ENCODE peak calls at places on chromosome 12, in ten cellular contexts. H is substantia nigra; A is GM12864; P is aorta; Y is pancreas; C is neural crest cell; J is tibial artery; K is GM10248; E is WTC11; Q is stimulated activated CD8-positive, alpha-beta memory T cell treated with anti-CD3 and anti-CD28 coated beads, Interleukin-2, amount 100 ng/mL, for 1 hour. R is an unnamed sample.

GRCh38 chr12:105275997-105276760 is 40.2 kb upstream of the APPL2 start:
- DNase-seq in Y (no peak), A (no peak), K (no peak), E (no peak), H (no peak), C (no peak), J (no peak), Q (no peak), P (no peak), R (no peak)

GRCh38 chr12:11884661-11885060 is 186.1 kb upstream of the BCL2L14 start:
- DNase-seq in P (no peak), H (peak), Y (no peak), A (no peak), C (no peak), J (no peak), K (no peak), E (no peak), Q (no peak), R (no peak)

GRCh38 chr12:87491598-87491997 is 537.6 kb downstream of the C12orf50 start:
- DNase-seq in K (no peak), A (no peak), Q (no peak), P (no peak), H (no peak), E (no peak), Y (no peak), J (no peak), C (no peak), R (no peak)

GRCh38 chr12:120015313-120015712 is 26.3 kb downstream of the BICDL1 start:
- DNase-seq in K (no peak), P (no peak), Y (no peak), J (no peak), A (no peak), Q (no peak), H (no peak), C (no peak), E (no peak), R (no peak)

GRCh38 chr12:76633415-76633814 is 73.8 kb upstream of the OSBPL8 start:
- DNase-seq in K (no peak), Q (no peak), Y (no peak), J (no peak), E (no peak), A (no peak), P (no peak), C (no peak), H (no peak), R (no peak)

GRCh38 chr12:104478396-104479140 is 21.8 kb downstream of the CHST11 start:
- DNase-seq in P (no peak), E (no peak), A (peak), Q (no peak), C (no peak), J (no peak), Y (no peak), K (peak), H (no peak), R (no peak)

GRCh38 chr12:104249017-104249416 is 33.4 kb downstream of the TXNRD1 start:
- DNase-seq in K (no peak), P (no peak), C (no peak), H (no peak), A (no peak), Q (no peak), E (no peak), J (no peak), Y (no peak), R (no peak)

GRCh38 chr12:64679487-64679983 is 69.2 kb downstream of the RASSF3 start:
- DNase-seq in H (no peak), Y (no peak), A (no peak), C (no peak), J (peak), K (no peak), E (no peak), Q (no peak), P (peak), R (no peak)

GRCh38 chr12:78088391-78088832 is 257.7 kb downstream of the NAV3 start:
- DNase-seq in E (no peak), K (peak), A (no peak), H (no peak), P (no peak), C (no peak), Q (no peak), J (no peak), Y (no peak), R (no peak)

GRCh38 chr12:100706029-100706428 is 88.5 kb upstream of the ANO4 start:
- DNase-seq in K (no peak), H (no peak), A (no peak), J (no peak), Q (no peak), E (no peak), Y (no peak), P (no peak), C (no peak), R (peak)